ENCODE peak calls at places on chromosomes 5 and 9, in four cellular contexts. C, P, T and I are unnamed samples.
A peak's percentile ranks its signal among the peaks of the same experiment; 100 is the strongest.

GRCh38 chr5:111757582-111758283 is 739 bp upstream of the NREP start:
- DNase-seq in C (peak; percentile 93), P (peak; percentile 97), T (peak; percentile 69), I (peak; percentile 89)

GRCh38 chr5:65984098-65984885 is 57.9 kb downstream of the ERBIN start:
- DNase-seq in C (no peak), P (no peak), T (no peak), I (no peak)

GRCh38 chr9:137147793-137148160 is 8.8 kb downstream of the GRIN1 start:
- DNase-seq in C (no peak), P (no peak), T (no peak), I (no peak)

GRCh38 chr9:69455311-69455710 is 130.3 kb downstream of the ENTREP1 start:
- DNase-seq in C (no peak), P (no peak), T (no peak), I (peak; percentile 19)

GRCh38 chr9:91811024-91811909 is 138.8 kb downstream of the ROR2 start:
- DNase-seq in C (no peak), P (no peak), T (no peak), I (no peak)

GRCh38 chr9:121852646-121853616 is 201.5 kb downstream of the DAB2IP start:
- DNase-seq in C (peak; percentile 72), P (peak; percentile 59), T (peak; percentile 12), I (no peak)

GRCh38 chr5:41598011-41598410 is 87.6 kb upstream of the PLCXD3 start:
- DNase-seq in C (no peak), P (no peak), T (no peak), I (no peak)

GRCh38 chr5:142013734-142014495 is 1.1 kb upstream of the GNPDA1 start:
- DNase-seq in C (peak; percentile 60), P (peak; percentile 38), T (peak; percentile 45), I (peak; percentile 61)

GRCh38 chr5:50922942-50923767 is 256.7 kb downstream of the PARP8 start:
- DNase-seq in C (peak; percentile 26), P (peak; percentile 27), T (no peak), I (no peak)

GRCh38 chr9:86965627-86966395 is 18.5 kb upstream of the GAS1 start:
- DNase-seq in C (no peak), P (no peak), T (no peak), I (no peak)

GRCh38 chr9:8589476-8589875 is 789.9 kb upstream of the DMAC1 start:
- DNase-seq in C (no peak), P (no peak), T (no peak), I (no peak)

GRCh38 chr5:108989761-108990392 is 242.2 kb downstream of the FER start:
- DNase-seq in C (no peak), P (no peak), T (no peak), I (no peak)

GRCh38 chr5:154221371-154221896 is 30.9 kb downstream of the GALNT10 start:
- DNase-seq in C (peak; percentile 25), P (no peak), T (no peak), I (peak; percentile 20)

DNA sequence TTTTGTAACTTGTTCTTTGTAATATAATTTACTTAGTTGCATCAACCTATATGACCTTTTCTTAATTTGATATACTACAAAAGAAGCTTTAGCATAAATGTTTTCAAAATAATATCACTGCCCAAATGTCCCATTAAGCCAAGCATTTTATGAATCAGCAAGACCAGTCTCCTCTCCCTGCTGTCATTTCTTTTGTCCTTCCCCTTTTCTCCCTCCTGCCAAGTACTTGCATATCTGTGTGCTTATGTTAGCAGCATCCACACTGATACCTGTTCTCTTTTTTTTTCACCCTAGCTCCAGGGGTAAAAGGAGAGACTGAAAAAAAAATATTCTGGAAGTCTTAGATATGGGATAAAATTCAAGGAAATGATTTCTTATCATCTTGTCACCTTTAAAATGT is 69.7 kb downstream of the ZSWIM6 start:
- DNase-seq in C (no peak), P (no peak), T (no peak), I (no peak)
- H3K27ac ChIP-seq in C (no peak overlapping the region), P (no peak overlapping the region), T (no peak overlapping the region), I (no peak overlapping the region)

DNA sequence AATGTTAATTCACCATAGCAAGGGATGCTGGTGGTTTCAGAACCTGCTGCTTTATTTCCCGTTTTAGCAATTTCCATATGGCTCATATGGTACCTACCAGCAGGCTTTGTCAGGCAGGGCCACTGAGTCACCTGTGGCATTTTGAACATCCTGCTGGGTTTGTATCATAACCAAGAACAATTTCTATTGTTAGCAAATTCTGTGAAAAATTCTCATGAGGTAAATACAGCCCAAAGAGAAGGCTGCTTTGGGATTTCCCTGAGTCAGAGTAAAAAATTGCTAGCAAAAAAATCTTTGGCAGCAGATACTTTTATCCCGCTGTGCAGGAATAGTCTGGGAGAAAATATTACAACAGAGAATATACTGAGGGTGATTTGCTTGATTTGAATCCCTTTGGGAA is 52.7 kb downstream of the PRR16 start:
- DNase-seq in C (no peak), P (no peak), T (no peak), I (no peak)
- H3K27ac ChIP-seq in C (no peak overlapping the region), P (no peak overlapping the region), T (no peak overlapping the region), I (no peak overlapping the region)

DNA sequence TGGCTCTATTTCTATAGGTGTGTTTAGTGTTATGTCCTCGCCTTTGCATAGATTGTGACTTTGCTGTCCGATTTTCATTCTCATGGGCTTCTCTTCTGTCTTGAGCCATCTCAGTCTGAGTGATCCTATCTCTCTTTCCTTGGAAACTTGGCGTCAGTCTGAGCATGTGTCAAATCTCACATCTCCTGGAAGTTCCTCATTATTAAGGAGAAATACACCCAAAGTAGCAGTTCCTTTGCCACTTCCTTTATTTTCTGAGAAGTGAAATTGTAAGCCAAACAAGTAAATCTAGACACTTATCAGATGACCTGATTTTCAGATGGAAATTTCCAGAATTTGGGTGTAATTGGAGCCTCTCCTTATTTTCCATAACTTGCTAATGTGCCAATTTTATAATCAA is 126.9 kb upstream of the ANKH start:
- DNase-seq in C (no peak), P (no peak), T (no peak), I (no peak)
- H3K27ac ChIP-seq in C (no peak overlapping the region), P (no peak overlapping the region), T (no peak overlapping the region), I (no peak overlapping the region)

DNA sequence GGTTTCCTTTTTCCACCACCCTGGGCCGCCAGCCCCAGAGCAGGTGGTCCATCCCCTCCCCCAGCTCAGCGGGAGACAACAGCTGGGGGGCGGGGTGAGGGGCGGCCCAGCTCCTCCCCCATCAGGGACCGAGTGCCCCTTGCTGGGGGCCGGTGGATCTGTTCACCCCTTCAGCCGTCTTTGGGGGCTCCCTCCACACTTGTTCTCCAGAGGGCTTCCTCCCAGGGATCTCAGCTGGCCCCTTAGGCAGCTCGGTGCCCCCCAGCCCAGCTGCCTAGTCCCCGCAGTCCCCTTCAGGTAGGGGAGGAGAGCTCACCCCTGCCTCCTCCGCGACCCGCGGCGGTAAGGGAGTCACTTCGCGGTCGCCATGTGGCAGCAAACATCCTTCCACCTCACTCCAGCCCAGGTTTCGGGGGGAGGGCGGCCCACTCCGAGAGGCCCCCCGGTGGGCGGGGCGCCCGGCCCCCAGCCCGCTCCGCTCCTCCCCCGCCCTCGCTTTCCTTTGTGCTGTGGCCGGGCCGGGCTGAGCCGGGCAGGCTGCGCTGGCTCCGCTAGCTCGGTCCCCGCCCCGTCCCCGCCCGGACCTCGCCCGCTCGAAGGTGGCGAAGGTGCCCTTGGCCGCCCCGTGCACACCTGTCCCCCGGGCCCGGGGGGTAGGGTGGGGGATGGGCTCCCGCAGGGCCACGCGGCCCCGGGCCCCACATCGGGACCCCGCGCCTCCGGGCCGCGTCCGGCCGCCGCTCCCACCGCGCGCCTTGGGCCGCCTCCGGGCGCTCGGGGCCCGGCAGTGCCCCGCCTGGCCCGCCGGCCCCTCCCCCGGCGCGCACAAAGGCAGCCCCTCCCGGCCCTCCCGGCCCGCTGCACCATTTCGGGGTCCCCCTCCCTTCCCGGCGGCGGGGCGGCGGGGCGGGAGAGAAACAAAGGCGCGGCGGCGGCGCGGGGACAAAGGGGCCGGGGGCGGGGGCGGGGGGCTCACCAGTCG is 683 bp downstream of the DBN1 start:
- DNase-seq in C (peak; percentile 50), P (no peak), T (no peak), I (peak; percentile 78)
- H3K27ac ChIP-seq in C (peak overlapping the region; percentile 55), P (peak overlapping the region; percentile 92), T (peak overlapping the region; percentile 78), I (peak overlapping the region; percentile 87)

GRCh38 chr9:88161144-88161543 is 22.9 kb upstream of the SPATA31C2 start:
- DNase-seq in C (no peak), P (no peak), T (no peak), I (no peak)
- H3K27ac ChIP-seq in C (no peak overlapping the region), P (no peak overlapping the region), T (no peak overlapping the region), I (no peak overlapping the region)

DNA sequence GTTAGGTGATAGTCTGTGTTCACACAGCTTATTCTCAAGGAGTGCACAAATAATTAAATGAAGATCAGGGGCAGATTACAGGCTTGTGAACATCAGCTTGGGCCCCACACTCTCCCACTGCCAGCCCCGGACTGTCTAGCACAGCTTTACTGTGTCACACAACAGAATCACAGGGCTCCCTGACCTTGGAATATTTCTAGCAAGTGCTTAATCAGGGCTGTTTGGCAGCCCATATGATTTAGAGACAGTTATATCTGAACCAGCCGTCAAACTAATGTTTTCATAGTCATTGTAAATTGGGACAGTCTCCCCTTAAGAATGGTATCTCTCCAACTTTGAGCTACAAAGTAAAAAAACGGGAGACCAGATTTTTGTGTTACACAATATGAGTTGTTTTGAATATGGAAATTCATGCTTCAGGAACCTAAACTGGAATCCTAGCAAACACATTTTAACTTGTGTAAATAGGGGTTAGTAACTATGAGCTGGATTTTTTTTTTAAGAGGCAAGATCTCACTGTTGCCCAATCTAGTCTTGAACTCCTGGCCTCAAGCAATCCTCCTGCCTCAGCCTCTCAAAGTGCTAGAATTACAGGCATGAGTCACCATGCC is 517.6 kb downstream of the BNC2 start:
- DNase-seq in C (no peak), P (no peak), T (no peak), I (no peak)
- H3K27ac ChIP-seq in C (no peak overlapping the region), P (no peak overlapping the region), T (no peak overlapping the region), I (peak overlapping the region; percentile 2)

DNA sequence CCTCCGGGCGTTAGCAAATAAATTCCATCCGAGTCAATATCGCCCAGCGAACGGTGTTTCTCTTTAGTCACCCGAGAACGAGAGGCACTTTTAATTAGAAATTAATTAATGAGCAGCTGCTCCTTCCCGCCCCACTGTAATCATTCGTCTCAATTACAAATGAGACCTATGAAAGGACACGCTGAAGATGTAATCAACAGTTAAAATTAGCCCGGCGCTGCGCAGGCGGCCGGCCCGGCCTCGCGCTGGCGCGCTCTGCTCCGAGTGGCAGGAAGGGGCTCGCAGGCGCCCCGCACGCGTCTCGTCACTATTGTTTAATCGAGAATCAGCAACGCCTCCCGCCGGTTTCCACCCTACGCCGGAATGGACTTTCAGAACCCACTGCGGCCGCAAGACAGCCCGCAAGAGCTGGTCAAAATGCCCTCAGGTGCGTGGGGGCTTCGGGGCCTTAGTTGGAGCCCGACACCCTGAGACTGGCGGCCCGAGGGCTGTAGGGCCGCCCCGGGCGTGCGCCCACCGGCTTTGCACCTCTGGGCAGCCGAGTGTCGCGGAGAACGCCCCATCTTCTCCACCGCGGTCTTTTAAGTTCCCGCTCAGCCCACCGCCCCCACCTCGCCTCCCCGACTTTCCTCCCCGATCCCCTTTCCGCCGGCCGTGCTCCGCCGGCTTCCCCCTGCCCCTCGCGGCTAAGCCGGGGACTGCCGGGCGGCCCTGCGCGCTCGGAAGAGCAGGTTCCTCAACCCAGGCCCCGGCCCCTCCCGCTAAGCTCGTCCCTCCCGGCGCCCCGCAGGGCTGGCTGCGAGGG is 597 bp upstream of the IRX4 start:
- DNase-seq in C (no peak), P (peak; percentile 36), T (no peak), I (peak; percentile 41)
- H3K27ac ChIP-seq in C (no peak overlapping the region), P (peak overlapping the region; percentile 80), T (no peak overlapping the region), I (no peak overlapping the region)

DNA sequence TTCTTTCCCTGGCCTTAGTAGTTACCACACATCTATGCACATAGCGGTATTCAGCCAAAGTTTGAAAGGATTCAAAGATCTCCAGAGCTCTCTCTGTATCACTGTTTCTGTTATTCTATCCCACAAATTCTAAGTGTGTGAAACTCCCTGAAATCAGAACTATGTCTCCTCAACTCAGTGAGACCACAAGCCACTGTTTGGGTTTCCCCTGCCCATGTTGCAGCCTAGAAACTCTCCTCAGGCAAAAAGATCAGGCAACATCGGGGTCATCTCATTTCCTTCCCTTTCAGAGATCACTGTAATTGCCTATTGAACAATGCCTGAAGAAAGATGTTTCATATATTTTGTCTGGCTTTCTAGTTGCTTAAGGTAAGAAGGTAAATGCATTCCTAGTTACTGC is 135.6 kb downstream of the TMC1 start:
- DNase-seq in C (no peak), P (no peak), T (no peak), I (no peak)
- H3K27ac ChIP-seq in C (no peak overlapping the region), P (no peak overlapping the region), T (no peak overlapping the region), I (no peak overlapping the region)

GRCh38 chr5:177440211-177440989 is 6.2 kb upstream of the PRR7 start:
- DNase-seq in C (no peak), P (no peak), T (no peak), I (no peak)
- H3K27ac ChIP-seq in C (no peak overlapping the region), P (no peak overlapping the region), T (no peak overlapping the region), I (no peak overlapping the region)